ENCODE peak calls at places on chromosomes 5 and 9, in eight cellular contexts. One of them, this sample, is unnamed. For H3K4me1, the result is how much of the 10 kb centered on the place peaks cover.

GRCh38 chr5:65625743-65626142 is 916 bp downstream of the SHLD3 start:
- DNase-seq in Karpas-422: peak
- DNase-seq in left lung: no peak
- DNase-seq in heart right ventricle: no peak
- DNase-seq in transverse colon: no peak
- DNase-seq in heart left ventricle: no peak
- DNase-seq in thyroid gland: no peak
- DNase-seq in neural progenitor cell: no peak
- DNase-seq in this sample: no peak

GRCh38 chr9:121858788-121859187 is 207.4 kb downstream of the DAB2IP start:
- DNase-seq in Karpas-422: no peak
- DNase-seq in left lung: no peak
- DNase-seq in heart right ventricle: no peak
- DNase-seq in transverse colon: no peak
- DNase-seq in heart left ventricle: no peak
- DNase-seq in thyroid gland: no peak
- DNase-seq in neural progenitor cell: no peak
- DNase-seq in this sample: peak

GRCh38 chr9:78118742-78119473 is 87.3 kb upstream of the GNAQ start:
- DNase-seq in Karpas-422: no peak
- DNase-seq in left lung: no peak
- DNase-seq in heart right ventricle: no peak
- DNase-seq in transverse colon: no peak
- DNase-seq in heart left ventricle: no peak
- DNase-seq in thyroid gland: no peak
- DNase-seq in neural progenitor cell: no peak
- DNase-seq in this sample: no peak

GRCh38 chr9:77649109-77649812 is 1.1 kb upstream of the GNA14 start:
- DNase-seq in Karpas-422: peak
- DNase-seq in left lung: no peak
- DNase-seq in heart right ventricle: no peak
- DNase-seq in transverse colon: no peak
- DNase-seq in heart left ventricle: no peak
- DNase-seq in thyroid gland: no peak
- DNase-seq in neural progenitor cell: no peak
- DNase-seq in this sample: no peak

GRCh38 chr9:131578778-131579504 is 33.6 kb downstream of the PRRT1B start:
- DNase-seq in Karpas-422: no peak
- DNase-seq in left lung: no peak
- DNase-seq in heart right ventricle: no peak
- DNase-seq in transverse colon: peak
- DNase-seq in heart left ventricle: no peak
- DNase-seq in thyroid gland: peak
- DNase-seq in neural progenitor cell: no peak
- DNase-seq in this sample: no peak

GRCh38 chr9:38036359-38037084 is 32.5 kb downstream of the SHB start:
- DNase-seq in Karpas-422: no peak
- DNase-seq in left lung: no peak
- DNase-seq in heart right ventricle: no peak
- DNase-seq in transverse colon: no peak
- DNase-seq in heart left ventricle: no peak
- DNase-seq in thyroid gland: no peak
- DNase-seq in neural progenitor cell: no peak
- DNase-seq in this sample: no peak

GRCh38 chr5:141149812-141150211 is at the start of gene PCDHB6:
- DNase-seq in Karpas-422: peak
- DNase-seq in left lung: no peak
- DNase-seq in heart right ventricle: no peak
- DNase-seq in transverse colon: no peak
- DNase-seq in heart left ventricle: no peak
- DNase-seq in thyroid gland: no peak
- DNase-seq in neural progenitor cell: peak
- DNase-seq in this sample: no peak

GRCh38 chr5:159797566-159797965 is 118.7 kb upstream of the ADRA1B start:
- DNase-seq in Karpas-422: no peak
- DNase-seq in left lung: no peak
- DNase-seq in heart right ventricle: no peak
- DNase-seq in transverse colon: no peak
- DNase-seq in heart left ventricle: no peak
- DNase-seq in thyroid gland: no peak
- DNase-seq in neural progenitor cell: no peak
- DNase-seq in this sample: no peak

GRCh38 chr5:156201793-156202388 is 125.1 kb upstream of the SGCD start:
- DNase-seq in Karpas-422: no peak
- DNase-seq in left lung: no peak
- DNase-seq in heart right ventricle: no peak
- DNase-seq in transverse colon: no peak
- DNase-seq in heart left ventricle: peak
- DNase-seq in thyroid gland: peak
- DNase-seq in neural progenitor cell: peak
- DNase-seq in this sample: no peak

GRCh38 chr5:138033275-138033808 is 463 bp upstream of the FAM13B start:
- DNase-seq in Karpas-422: peak
- DNase-seq in left lung: no peak
- DNase-seq in heart right ventricle: no peak
- DNase-seq in transverse colon: no peak
- DNase-seq in heart left ventricle: no peak
- DNase-seq in thyroid gland: no peak
- DNase-seq in neural progenitor cell: peak
- DNase-seq in this sample: no peak

GRCh38 chr5:54673523-54674225 is 156.1 kb downstream of the SNX18 start:
- DNase-seq in Karpas-422: no peak
- DNase-seq in left lung: peak
- DNase-seq in heart right ventricle: peak
- DNase-seq in transverse colon: peak
- DNase-seq in heart left ventricle: peak
- DNase-seq in thyroid gland: no peak
- DNase-seq in neural progenitor cell: no peak
- DNase-seq in this sample: no peak

GRCh38 chr9:125564641-125565040 is 142.4 kb downstream of the MAPKAP1 start:
- DNase-seq in Karpas-422: no peak
- DNase-seq in left lung: no peak
- DNase-seq in heart right ventricle: no peak
- DNase-seq in transverse colon: no peak
- DNase-seq in heart left ventricle: no peak
- DNase-seq in thyroid gland: no peak
- DNase-seq in neural progenitor cell: no peak
- DNase-seq in this sample: no peak

GRCh38 chr5:57932761-57933160 is 450.1 kb upstream of the ACTBL2 start:
- DNase-seq in Karpas-422: no peak
- DNase-seq in left lung: no peak
- DNase-seq in heart right ventricle: no peak
- DNase-seq in transverse colon: no peak
- DNase-seq in heart left ventricle: no peak
- DNase-seq in thyroid gland: no peak
- DNase-seq in neural progenitor cell: no peak
- DNase-seq in this sample: no peak

GRCh38 chr5:52801329-52801728 is 13.6 kb downstream of the ITGA1 start:
- DNase-seq in Karpas-422: no peak
- DNase-seq in left lung: no peak
- DNase-seq in heart right ventricle: no peak
- DNase-seq in transverse colon: no peak
- DNase-seq in heart left ventricle: no peak
- DNase-seq in thyroid gland: no peak
- DNase-seq in neural progenitor cell: peak
- DNase-seq in this sample: no peak
- H3K4me1 ChIP-seq in Karpas-422: under half
- H3K4me1 ChIP-seq in left lung: half or more
- H3K4me1 ChIP-seq in heart right ventricle: half or more
- H3K4me1 ChIP-seq in transverse colon: half or more
- H3K4me1 ChIP-seq in heart left ventricle: half or more
- H3K4me1 ChIP-seq in thyroid gland: half or more
- H3K4me1 ChIP-seq in neural progenitor cell: under half
- H3K4me1 ChIP-seq in this sample: under half

GRCh38 chr5:172859966-172860365 is 25.9 kb downstream of the ERGIC1 start:
- DNase-seq in Karpas-422: no peak
- DNase-seq in left lung: no peak
- DNase-seq in heart right ventricle: no peak
- DNase-seq in transverse colon: no peak
- DNase-seq in heart left ventricle: no peak
- DNase-seq in thyroid gland: peak
- DNase-seq in neural progenitor cell: no peak
- DNase-seq in this sample: no peak

GRCh38 chr5:172858511-172858989 is 24.5 kb downstream of the ERGIC1 start:
- DNase-seq in Karpas-422: no peak
- DNase-seq in left lung: no peak
- DNase-seq in heart right ventricle: no peak
- DNase-seq in transverse colon: peak
- DNase-seq in heart left ventricle: no peak
- DNase-seq in thyroid gland: no peak
- DNase-seq in neural progenitor cell: no peak
- DNase-seq in this sample: no peak

GRCh38 chr5:172860520-172861443 is 26.7 kb downstream of the ERGIC1 start:
- DNase-seq in Karpas-422: no peak
- DNase-seq in left lung: peak
- DNase-seq in heart right ventricle: peak
- DNase-seq in transverse colon: peak
- DNase-seq in heart left ventricle: peak
- DNase-seq in thyroid gland: peak
- DNase-seq in neural progenitor cell: no peak
- DNase-seq in this sample: peak

GRCh38 chr5:172857982-172858381 is 23.9 kb downstream of the ERGIC1 start:
- DNase-seq in Karpas-422: no peak
- DNase-seq in left lung: no peak
- DNase-seq in heart right ventricle: no peak
- DNase-seq in transverse colon: no peak
- DNase-seq in heart left ventricle: no peak
- DNase-seq in thyroid gland: no peak
- DNase-seq in neural progenitor cell: no peak
- DNase-seq in this sample: no peak

GRCh38 chr5:172858990-172859811 is 25.1 kb downstream of the ERGIC1 start:
- DNase-seq in Karpas-422: no peak
- DNase-seq in left lung: no peak
- DNase-seq in heart right ventricle: peak
- DNase-seq in transverse colon: peak
- DNase-seq in heart left ventricle: peak
- DNase-seq in thyroid gland: peak
- DNase-seq in neural progenitor cell: no peak
- DNase-seq in this sample: no peak
- H3K4me1 ChIP-seq in Karpas-422: under half
- H3K4me1 ChIP-seq in left lung: half or more
- H3K4me1 ChIP-seq in heart right ventricle: half or more
- H3K4me1 ChIP-seq in transverse colon: half or more
- H3K4me1 ChIP-seq in heart left ventricle: half or more
- H3K4me1 ChIP-seq in thyroid gland: half or more
- H3K4me1 ChIP-seq in neural progenitor cell: under half
- H3K4me1 ChIP-seq in this sample: half or more

GRCh38 chr9:128690684-128691034 is 1.6 kb downstream of the SET start:
- DNase-seq in Karpas-422: no peak
- DNase-seq in left lung: no peak
- DNase-seq in heart right ventricle: no peak
- DNase-seq in transverse colon: no peak
- DNase-seq in heart left ventricle: no peak
- DNase-seq in thyroid gland: no peak
- DNase-seq in neural progenitor cell: no peak
- DNase-seq in this sample: no peak

GRCh38 chr9:128689820-128690683 is 1.0 kb downstream of the SET start:
- DNase-seq in Karpas-422: peak
- DNase-seq in left lung: no peak
- DNase-seq in heart right ventricle: peak
- DNase-seq in transverse colon: peak
- DNase-seq in heart left ventricle: peak
- DNase-seq in thyroid gland: peak
- DNase-seq in neural progenitor cell: peak
- DNase-seq in this sample: no peak

GRCh38 chr9:128688501-128689292 is at the start of gene SET:
- DNase-seq in Karpas-422: peak
- DNase-seq in left lung: peak
- DNase-seq in heart right ventricle: peak
- DNase-seq in transverse colon: peak
- DNase-seq in heart left ventricle: peak
- DNase-seq in thyroid gland: peak
- DNase-seq in neural progenitor cell: peak
- DNase-seq in this sample: peak

GRCh38 chr9:128687453-128687852 is 1.6 kb upstream of the SET start:
- DNase-seq in Karpas-422: no peak
- DNase-seq in left lung: peak
- DNase-seq in heart right ventricle: no peak
- DNase-seq in transverse colon: no peak
- DNase-seq in heart left ventricle: no peak
- DNase-seq in thyroid gland: no peak
- DNase-seq in neural progenitor cell: no peak
- DNase-seq in this sample: no peak

DNA sequence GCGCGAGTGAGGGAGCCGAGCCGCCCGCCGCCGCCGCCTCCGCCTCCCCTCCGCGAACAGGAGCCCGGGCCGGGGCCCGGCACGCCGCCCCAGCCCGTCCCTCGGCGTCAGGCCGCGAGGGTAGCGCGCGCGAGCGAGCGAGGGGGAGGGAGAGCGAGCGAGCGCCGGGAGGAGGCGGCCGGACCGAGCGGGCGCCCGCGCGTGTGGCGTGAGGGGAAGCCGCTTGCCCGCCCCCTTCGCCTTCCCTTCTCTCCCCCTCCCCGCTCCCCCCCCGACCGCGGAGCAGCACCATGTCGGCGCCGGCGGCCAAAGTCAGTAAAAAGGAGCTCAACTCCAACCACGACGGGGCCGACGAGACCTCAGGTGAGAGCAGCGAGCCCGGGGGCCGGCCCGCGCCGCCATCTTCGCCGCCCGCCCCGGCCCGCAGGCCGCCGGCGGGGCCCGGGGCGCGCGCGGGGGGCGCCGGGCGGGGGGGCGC is 310 bp downstream of the SET start:
- DNase-seq in Karpas-422: no peak
- DNase-seq in left lung: peak
- DNase-seq in heart right ventricle: peak
- DNase-seq in transverse colon: no peak
- DNase-seq in heart left ventricle: peak
- DNase-seq in thyroid gland: peak
- DNase-seq in neural progenitor cell: no peak
- DNase-seq in this sample: no peak
- H3K4me1 ChIP-seq in Karpas-422: half or more
- H3K4me1 ChIP-seq in left lung: half or more
- H3K4me1 ChIP-seq in heart right ventricle: half or more
- H3K4me1 ChIP-seq in transverse colon: under half
- H3K4me1 ChIP-seq in heart left ventricle: under half
- H3K4me1 ChIP-seq in thyroid gland: under half
- H3K4me1 ChIP-seq in neural progenitor cell: under half
- H3K4me1 ChIP-seq in this sample: under half

DNA sequence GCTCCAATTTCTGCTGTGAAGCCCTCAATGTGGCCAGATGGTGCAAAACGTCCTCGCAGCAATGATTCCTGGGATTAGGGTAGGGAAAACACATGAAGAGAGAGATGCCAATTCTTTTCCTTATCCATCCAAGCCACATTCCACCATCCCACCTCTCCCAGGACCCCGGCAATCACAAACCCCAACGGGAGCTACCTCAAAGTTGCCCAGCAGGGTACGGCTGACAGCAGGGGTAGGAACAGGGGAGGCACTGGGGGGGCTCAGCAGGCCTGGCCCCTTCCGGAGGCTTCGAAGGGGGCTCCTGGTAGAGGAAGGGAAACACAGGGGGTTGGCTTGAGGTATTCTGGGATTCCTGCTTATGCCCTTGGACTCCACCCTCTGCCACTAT is 3.4 kb upstream of the STOML2 start:
- DNase-seq in Karpas-422: no peak
- DNase-seq in left lung: no peak
- DNase-seq in heart right ventricle: no peak
- DNase-seq in transverse colon: no peak
- DNase-seq in heart left ventricle: no peak
- DNase-seq in thyroid gland: no peak
- DNase-seq in neural progenitor cell: no peak
- DNase-seq in this sample: no peak
- H3K4me1 ChIP-seq in Karpas-422: under half
- H3K4me1 ChIP-seq in left lung: half or more
- H3K4me1 ChIP-seq in heart right ventricle: under half
- H3K4me1 ChIP-seq in transverse colon: under half
- H3K4me1 ChIP-seq in heart left ventricle: under half
- H3K4me1 ChIP-seq in thyroid gland: under half
- H3K4me1 ChIP-seq in neural progenitor cell: under half
- H3K4me1 ChIP-seq in this sample: under half

This sample was measured in RWPE2.